ENCODE peak calls at places on chromosomes 16 and 17, in eight cellular contexts. Z is heart right ventricle; O is endodermal cell; T is activated T-cell treated with anti-CD3 and anti-CD28 coated beads, Interleukin-2, amount 50 U/mL, for 24 hours; M is progenitor cell of endocrine pancreas; F is left ventricle myocardium inferior; W is stimulated activated CD4-positive, alpha-beta T cell treated with anti-CD3 and anti-CD28 coated beads, Interleukin-2, amount 100 ng/mL, for 48 hours; A is T47D. L is an unnamed sample.

GRCh38 chr17:48812001-48812400 is 5.0 kb downstream of the TTLL6 start:
- DNase-seq in Z (no peak), O (no peak), T (no peak), M (no peak), F (no peak), W (no peak), A (no peak), L (no peak)

GRCh38 chr17:50036455-50037320 is 19.2 kb upstream of the ITGA3 start:
- DNase-seq in Z (no peak), O (no peak), T (no peak), M (no peak), F (no peak), W (no peak), A (no peak), L (no peak)

GRCh38 chr16:66932076-66932475 is 2.1 kb downstream of the CIAO2B start:
- DNase-seq in Z (peak), O (no peak), T (no peak), M (no peak), F (no peak), W (no peak), A (no peak), L (no peak)

GRCh38 chr16:7086842-7087616 is 245.6 kb upstream of the RBFOX1 start:
- DNase-seq in Z (peak), O (peak), T (no peak), M (peak), F (peak), W (no peak), A (peak), L (no peak)

GRCh38 chr16:66881014-66881417 is 701 bp downstream of the PDP2 start:
- DNase-seq in Z (no peak), O (no peak), T (no peak), M (no peak), F (no peak), W (no peak), A (no peak), L (no peak)

GRCh38 chr17:45292696-45293412 is 24.0 kb downstream of the MAP3K14 start:
- DNase-seq in Z (no peak), O (no peak), T (no peak), M (no peak), F (no peak), W (no peak), A (no peak), L (no peak)

GRCh38 chr17:28473542-28473941 is at the start of gene SLC13A2:
- DNase-seq in Z (no peak), O (peak), T (no peak), M (no peak), F (no peak), W (no peak), A (no peak), L (no peak)

GRCh38 chr17:35116845-35117244 is 2.8 kb downstream of the RAD51D start:
- DNase-seq in Z (no peak), O (peak), T (no peak), M (no peak), F (no peak), W (no peak), A (no peak), L (no peak)

GRCh38 chr17:45123930-45124796 is 8.2 kb downstream of the PLCD3 start:
- DNase-seq in Z (no peak), O (peak), T (no peak), M (no peak), F (no peak), W (no peak), A (no peak), L (no peak)

GRCh38 chr17:78924481-78925151 is 571 bp downstream of the TIMP2 start:
- DNase-seq in Z (peak), O (peak), T (no peak), M (no peak), F (no peak), W (no peak), A (no peak), L (no peak)

GRCh38 chr16:3175157-3176153 is 12.5 kb upstream of the OR1F1 start:
- DNase-seq in Z (no peak), O (peak), T (peak), M (no peak), F (no peak), W (peak), A (no peak), L (no peak)

GRCh38 chr16:66399930-66400329 is 27.2 kb upstream of the BEAN1 start:
- DNase-seq in Z (peak), O (no peak), T (no peak), M (no peak), F (no peak), W (no peak), A (no peak), L (no peak)

GRCh38 chr17:45316271-45317112 is at the start of gene MAP3K14:
- DNase-seq in Z (peak), O (peak), T (peak), M (peak), F (peak), W (no peak), A (peak), L (peak)

GRCh38 chr16:2738615-2739014 is 13.8 kb upstream of the SRRM2 start:
- DNase-seq in Z (no peak), O (no peak), T (no peak), M (no peak), F (no peak), W (no peak), A (no peak), L (no peak)

GRCh38 chr17:65544658-65545057 is 16.8 kb downstream of the AXIN2 start:
- DNase-seq in Z (no peak), O (no peak), T (no peak), M (no peak), F (no peak), W (no peak), A (no peak), L (no peak)

GRCh38 chr16:62068747-62069146 is 32.5 kb upstream of the CDH8 start:
- DNase-seq in Z (no peak), O (peak), T (no peak), M (no peak), F (no peak), W (no peak), A (no peak), L (no peak)

GRCh38 chr17:48503747-48504146 is 27.1 kb downstream of the HOXB1 start:
- DNase-seq in Z (no peak), O (peak), T (no peak), M (no peak), F (no peak), W (no peak), A (no peak), L (no peak)

GRCh38 chr16:10578474-10579316 is 1.7 kb downstream of the EMP2 start:
- DNase-seq in Z (peak), O (no peak), T (no peak), M (no peak), F (peak), W (no peak), A (peak), L (no peak)

GRCh38 chr16:89090182-89090630 is 3.4 kb upstream of the ACSF3 start:
- DNase-seq in Z (no peak), O (no peak), T (no peak), M (no peak), F (no peak), W (no peak), A (no peak), L (no peak)

GRCh38 chr16:89100601-89101302 is 7.1 kb downstream of the ACSF3 start:
- DNase-seq in Z (no peak), O (no peak), T (no peak), M (no peak), F (no peak), W (no peak), A (no peak), L (no peak)

GRCh38 chr16:78894872-78895271 is 705.7 kb downstream of the MAF start:
- DNase-seq in Z (no peak), O (no peak), T (peak), M (no peak), F (no peak), W (no peak), A (no peak), L (peak)

GRCh38 chr17:42407289-42407836 is 15.7 kb downstream of the CAVIN1 start:
- DNase-seq in Z (peak), O (peak), T (peak), M (no peak), F (peak), W (peak), A (peak), L (peak)

GRCh38 chr17:62030264-62030663 is 34.8 kb downstream of the MED13 start:
- DNase-seq in Z (no peak), O (no peak), T (no peak), M (no peak), F (no peak), W (no peak), A (no peak), L (no peak)

GRCh38 chr17:6231886-6232767 is 161.9 kb downstream of the WSCD1 start:
- DNase-seq in Z (no peak), O (peak), T (no peak), M (no peak), F (no peak), W (no peak), A (no peak), L (no peak)

L was measured in effector memory CD8-positive, alpha-beta T cell.